ENCODE peak calls at places on chromosomes 4 and X, in eight cellular contexts. K, E, Q, S, M, H, G and T are unnamed samples.

GRCh38 chr4:53914313-53915016 is 149.9 kb downstream of the CHIC2 start:
- DNase-seq in K (peak; percentile 78), E (peak; percentile 97), Q (no peak), S (no peak), M (no peak), H (peak; percentile 52), G (peak; percentile 87), T (no peak)

GRCh38 chr4:166091914-166092510 is 219.0 kb downstream of the TLL1 start:
- DNase-seq in K (no peak), E (peak; percentile 56), Q (no peak), S (peak; percentile 59), M (no peak), H (peak; percentile 54), G (peak; percentile 44), T (no peak)

GRCh38 chrX:39819921-39820849 is 277.6 kb downstream of the BCOR start:
- DNase-seq in K (no peak), E (no peak), Q (no peak), S (no peak), M (no peak), H (no peak), G (no peak), T (no peak)

GRCh38 chrX:16005899-16006298 is 117.5 kb upstream of the GRPR start:
- DNase-seq in K (no peak), E (no peak), Q (no peak), S (no peak), M (no peak), H (no peak), G (no peak), T (no peak)

GRCh38 chrX:119655125-119655524 is 37.8 kb downstream of the SEPTIN6 start:
- DNase-seq in K (no peak), E (peak; percentile 77), Q (peak; percentile 32), S (no peak), M (no peak), H (no peak), G (peak; percentile 46), T (no peak)

GRCh38 chr4:1567808-1568581 is 116.1 kb downstream of the FAM53A start:
- DNase-seq in K (peak; percentile 46), E (no peak), Q (no peak), S (no peak), M (no peak), H (no peak), G (no peak), T (no peak)

GRCh38 chr4:85498068-85498733 is 23.3 kb downstream of the ARHGAP24 start:
- DNase-seq in K (peak; percentile 79), E (peak; percentile 85), Q (no peak), S (peak; percentile 44), M (no peak), H (peak; percentile 82), G (peak; percentile 89), T (no peak)

GRCh38 chr4:41009411-41009810 is 204.9 kb downstream of the APBB2 start:
- DNase-seq in K (no peak), E (peak; percentile 77), Q (no peak), S (no peak), M (no peak), H (no peak), G (no peak), T (no peak)

GRCh38 chr4:56134272-56134671 is 185.5 kb downstream of the CEP135 start:
- DNase-seq in K (no peak), E (peak; percentile 1), Q (no peak), S (no peak), M (no peak), H (peak; percentile 98), G (no peak), T (peak; percentile 73)

GRCh38 chr4:136784326-136784725 is 748.0 kb downstream of the PCDH18 start:
- DNase-seq in K (no peak), E (no peak), Q (no peak), S (no peak), M (no peak), H (no peak), G (peak; percentile 2), T (no peak)

GRCh38 chr4:109548655-109549054 is 11.4 kb upstream of the MCUB start:
- DNase-seq in K (no peak), E (peak; percentile 90), Q (no peak), S (no peak), M (no peak), H (peak; percentile 72), G (peak; percentile 93), T (no peak)

GRCh38 chrX:22686138-22686541 is 313.6 kb upstream of the DDX53 start:
- DNase-seq in K (no peak), E (no peak), Q (no peak), S (peak; percentile 90), M (peak; percentile 87), H (peak; percentile 3), G (peak; percentile 84), T (no peak)

GRCh38 chr4:70754990-70755688 is 33.4 kb downstream of the RUFY3 start:
- DNase-seq in K (no peak), E (no peak), Q (no peak), S (no peak), M (no peak), H (no peak), G (no peak), T (no peak)

GRCh38 chr4:84482564-84483563 is 16.2 kb downstream of the NKX6-1 start:
- DNase-seq in K (peak; percentile 55), E (no peak), Q (no peak), S (no peak), M (no peak), H (no peak), G (peak; percentile 44), T (no peak)

GRCh38 chrX:82237328-82237727 is 1035.4 kb downstream of the SH3BGRL start:
- DNase-seq in K (no peak), E (no peak), Q (no peak), S (no peak), M (no peak), H (no peak), G (no peak), T (no peak)

GRCh38 chr4:158861281-158861680 is 92.5 kb downstream of the FNIP2 start:
- DNase-seq in K (no peak), E (no peak), Q (no peak), S (peak; percentile 69), M (no peak), H (no peak), G (no peak), T (no peak)

GRCh38 chr4:172953896-172954568 is 214.6 kb upstream of the GALNT7 start:
- DNase-seq in K (no peak), E (peak; percentile 24), Q (no peak), S (no peak), M (no peak), H (no peak), G (no peak), T (no peak)

GRCh38 chr4:27276322-27277073 is 415.9 kb downstream of the STIM2 start:
- DNase-seq in K (no peak), E (no peak), Q (no peak), S (no peak), M (no peak), H (no peak), G (no peak), T (no peak)

GRCh38 chrX:37425370-37425769 is 76.2 kb downstream of the PRRG1 start:
- DNase-seq in K (no peak), E (no peak), Q (no peak), S (no peak), M (no peak), H (no peak), G (peak; percentile 2), T (no peak)

GRCh38 chr4:164731827-164732474 is 22.0 kb upstream of the SMIM31 start:
- DNase-seq in K (no peak), E (peak; percentile 25), Q (peak; percentile 8), S (peak; percentile 69), M (no peak), H (peak; percentile 63), G (peak; percentile 39), T (no peak)

GRCh38 chr4:115944146-115944905 is 830.9 kb upstream of the NDST4 start:
- DNase-seq in K (no peak), E (peak; percentile 51), Q (no peak), S (no peak), M (no peak), H (no peak), G (no peak), T (no peak)

GRCh38 chr4:54217642-54218486 is 11.2 kb upstream of the PDGFRA start:
- DNase-seq in K (peak; percentile 63), E (peak; percentile 84), Q (peak; percentile 24), S (peak; percentile 83), M (peak; percentile 92), H (peak; percentile 99), G (peak; percentile 81), T (peak; percentile 87)

GRCh38 chr4:140857111-140857510 is 100.9 kb upstream of the TBC1D9 start:
- DNase-seq in K (no peak), E (no peak), Q (no peak), S (no peak), M (no peak), H (no peak), G (no peak), T (no peak)

GRCh38 chrX:110846071-110846470 is 50.5 kb upstream of the CHRDL1 start:
- DNase-seq in K (no peak), E (peak; percentile 64), Q (no peak), S (no peak), M (no peak), H (no peak), G (no peak), T (no peak)

GRCh38 chr4:92121099-92121498 is 182.7 kb upstream of the GRID2 start:
- DNase-seq in K (no peak), E (no peak), Q (no peak), S (no peak), M (no peak), H (peak; percentile 8), G (no peak), T (no peak)

GRCh38 chr4:56626963-56627362 is 54.1 kb downstream of the HOPX start:
- DNase-seq in K (no peak), E (no peak), Q (no peak), S (no peak), M (no peak), H (no peak), G (no peak), T (no peak)

GRCh38 chrX:9708923-9709553 is 56.6 kb downstream of the GPR143 start:
- DNase-seq in K (peak; percentile 78), E (peak; percentile 59), Q (peak; percentile 62), S (peak; percentile 78), M (peak; percentile 92), H (peak; percentile 73), G (peak; percentile 71), T (no peak)

GRCh38 chr4:124121511-124121934 is 591.0 kb downstream of the ANKRD50 start:
- DNase-seq in K (no peak), E (no peak), Q (no peak), S (no peak), M (no peak), H (no peak), G (peak; percentile 32), T (no peak)

GRCh38 chr4:21641696-21642095 is 306.9 kb downstream of the KCNIP4 start:
- DNase-seq in K (no peak), E (no peak), Q (no peak), S (no peak), M (no peak), H (no peak), G (no peak), T (no peak)

GRCh38 chrX:41377624-41378023 is 43.7 kb downstream of the DDX3X start:
- DNase-seq in K (no peak), E (no peak), Q (peak; percentile 9), S (no peak), M (no peak), H (no peak), G (no peak), T (no peak)

GRCh38 chrX:149453030-149453429 is 52.1 kb downstream of the IDS start:
- DNase-seq in K (no peak), E (peak; percentile 72), Q (no peak), S (no peak), M (no peak), H (no peak), G (peak; percentile 68), T (no peak)

GRCh38 chrX:41259516-41259915 is 74.4 kb upstream of the DDX3X start:
- DNase-seq in K (no peak), E (no peak), Q (no peak), S (no peak), M (no peak), H (no peak), G (peak; percentile 29), T (no peak)

GRCh38 chrX:11764602-11765067 is 6.6 kb downstream of the MSL3 start:
- DNase-seq in K (no peak), E (no peak), Q (no peak), S (no peak), M (no peak), H (no peak), G (no peak), T (no peak)

GRCh38 chr4:103496800-103497199 is 223.0 kb downstream of the TACR3 start:
- DNase-seq in K (no peak), E (no peak), Q (no peak), S (no peak), M (no peak), H (no peak), G (peak; percentile 6), T (no peak)